ENCODE peak calls at places on chromosomes 13 and 19, in four cellular contexts. H, Z, D and F are unnamed samples.

GRCh38 chr19:5354403-5354802 is 13.8 kb upstream of the PTPRS start:
- DNase-seq in H (peak; percentile 19), Z (no peak), D (no peak), F (no peak)

GRCh38 chr19:51621178-51621577 is 9.0 kb downstream of the SIGLEC5 start:
- DNase-seq in H (no peak), Z (no peak), D (no peak), F (no peak)

GRCh38 chr13:114066956-114067355 is 65.5 kb downstream of the RASA3 start:
- DNase-seq in H (no peak), Z (no peak), D (no peak), F (no peak)

GRCh38 chr19:5207806-5208205 is 132.8 kb downstream of the PTPRS start:
- DNase-seq in H (no peak), Z (no peak), D (no peak), F (no peak)

GRCh38 chr19:6219592-6220290 is 60.0 kb downstream of the MLLT1 start:
- DNase-seq in H (no peak), Z (no peak), D (no peak), F (no peak)

GRCh38 chr19:41792513-41793413 is 3.6 kb upstream of the CEACAM3 start:
- DNase-seq in H (peak; percentile 49), Z (peak; percentile 17), D (peak; percentile 28), F (peak; percentile 31)

GRCh38 chr19:39352549-39353285 is 10.5 kb downstream of the SAMD4B start:
- DNase-seq in H (peak; percentile 68), Z (no peak), D (no peak), F (no peak)

GRCh38 chr19:16213076-16213475 is 15.4 kb downstream of the AP1M1 start:
- DNase-seq in H (no peak), Z (no peak), D (no peak), F (no peak)

GRCh38 chr19:29010276-29010675 is 202.7 kb downstream of the UQCRFS1 start:
- DNase-seq in H (no peak), Z (no peak), D (no peak), F (no peak)

GRCh38 chr13:32067149-32067961 is 35.8 kb downstream of the FRY start:
- DNase-seq in H (no peak), Z (no peak), D (no peak), F (no peak)

GRCh38 chr19:1438933-1439358 is 750 bp downstream of the RPS15 start:
- DNase-seq in H (no peak), Z (no peak), D (no peak), F (no peak)

GRCh38 chr13:21054313-21054712 is 7.1 kb downstream of the LATS2 start:
- DNase-seq in H (no peak), Z (no peak), D (no peak), F (no peak)

GRCh38 chr19:44905437-44906160 is at the start of gene APOE:
- DNase-seq in H (no peak), Z (no peak), D (no peak), F (no peak)

GRCh38 chr13:72726721-72727416 is 560 bp downstream of the MZT1 start:
- DNase-seq in H (peak; percentile 17), Z (no peak), D (peak; percentile 32), F (no peak)

GRCh38 chr19:11434703-11435056 is 241 bp downstream of the ODAD3 start:
- DNase-seq in H (no peak), Z (no peak), D (no peak), F (no peak)

GRCh38 chr19:55670280-55671053 is 4.6 kb upstream of the EPN1 start:
- DNase-seq in H (no peak), Z (no peak), D (no peak), F (no peak)

GRCh38 chr19:23823952-23824389 is 65.3 kb upstream of the ZNF681 start:
- DNase-seq in H (peak; percentile 4), Z (no peak), D (no peak), F (no peak)

GRCh38 chr13:40613192-40613818 is 53.1 kb downstream of the FOXO1 start:
- DNase-seq in H (no peak), Z (no peak), D (peak; percentile 39), F (peak; percentile 56)

GRCh38 chr19:51799311-51799997 is 4.5 kb downstream of the FPR3 start:
- DNase-seq in H (peak; percentile 97), Z (no peak), D (no peak), F (no peak)

GRCh38 chr19:30222993-30223865 is 149.0 kb upstream of the ZNF536 start:
- DNase-seq in H (no peak), Z (no peak), D (no peak), F (no peak)

GRCh38 chr19:49213791-49214190 is 56.2 kb downstream of the TRPM4 start:
- DNase-seq in H (no peak), Z (no peak), D (no peak), F (no peak)

GRCh38 chr19:12668937-12669271 is 2.3 kb downstream of the WDR83 start:
- DNase-seq in H (peak; percentile 60), Z (no peak), D (peak; percentile 69), F (no peak)